ENCODE peak calls at places on chromosomes 7 and 10, in five cellular contexts. One of them, this sample, is unnamed.

GRCh38 chr10:117165557-117166419 is 27.7 kb upstream of the VAX1 start:
- DNase-seq in hepatocyte: peak
- DNase-seq in fibroblast of lung: peak
- DNase-seq in HCT116: peak
- DNase-seq in PC-3: peak
- DNase-seq in this sample: no peak

GRCh38 chr10:127148066-127148932 is 48.1 kb downstream of the INSYN2A start:
- DNase-seq in HCT116: peak
- DNase-seq in hepatocyte: no peak
- DNase-seq in fibroblast of lung: peak
- DNase-seq in PC-3: peak
- DNase-seq in this sample: peak

GRCh38 chr10:103548581-103549348 is 55.3 kb downstream of the NEURL1 start:
- DNase-seq in PC-3: no peak
- DNase-seq in HCT116: no peak
- DNase-seq in hepatocyte: peak
- DNase-seq in fibroblast of lung: no peak
- DNase-seq in this sample: no peak

GRCh38 chr7:119256001-119256400 is 1017.0 kb upstream of the KCND2 start:
- DNase-seq in hepatocyte: no peak
- DNase-seq in HCT116: no peak
- DNase-seq in fibroblast of lung: no peak
- DNase-seq in PC-3: peak
- DNase-seq in this sample: no peak

GRCh38 chr7:55077581-55078410 is 59.0 kb downstream of the EGFR start:
- DNase-seq in hepatocyte: peak
- DNase-seq in PC-3: no peak
- DNase-seq in HCT116: no peak
- DNase-seq in fibroblast of lung: peak
- DNase-seq in this sample: no peak

GRCh38 chr10:89158446-89158845 is 48.7 kb downstream of the CH25H start:
- DNase-seq in PC-3: no peak
- DNase-seq in hepatocyte: no peak
- DNase-seq in HCT116: no peak
- DNase-seq in fibroblast of lung: peak
- DNase-seq in this sample: no peak

GRCh38 chr7:18425227-18425626 is 70.3 kb upstream of the HDAC9 start:
- DNase-seq in HCT116: no peak
- DNase-seq in fibroblast of lung: no peak
- DNase-seq in PC-3: no peak
- DNase-seq in hepatocyte: no peak
- DNase-seq in this sample: no peak

GRCh38 chr10:110802090-110802489 is 69.6 kb upstream of the PDCD4 start:
- DNase-seq in fibroblast of lung: peak
- DNase-seq in hepatocyte: peak
- DNase-seq in PC-3: no peak
- DNase-seq in HCT116: no peak
- DNase-seq in this sample: no peak

GRCh38 chr10:126324826-126325225 is 63.5 kb downstream of the ADAM12 start:
- DNase-seq in HCT116: no peak
- DNase-seq in hepatocyte: no peak
- DNase-seq in PC-3: no peak
- DNase-seq in fibroblast of lung: no peak
- DNase-seq in this sample: no peak

GRCh38 chr10:22753786-22754185 is 39.4 kb upstream of the PIP4K2A start:
- DNase-seq in hepatocyte: no peak
- DNase-seq in HCT116: no peak
- DNase-seq in fibroblast of lung: no peak
- DNase-seq in PC-3: no peak
- DNase-seq in this sample: no peak

GRCh38 chr10:70651661-70652060 is 20.6 kb upstream of the ADAMTS14 start:
- DNase-seq in fibroblast of lung: no peak
- DNase-seq in hepatocyte: no peak
- DNase-seq in PC-3: peak
- DNase-seq in HCT116: no peak
- DNase-seq in this sample: no peak

GRCh38 chr7:56115852-56116538 is at the start of gene NUPR2:
- DNase-seq in HCT116: no peak
- DNase-seq in hepatocyte: no peak
- DNase-seq in PC-3: no peak
- DNase-seq in fibroblast of lung: no peak
- DNase-seq in this sample: no peak

GRCh38 chr7:100705341-100705752 is 574 bp upstream of the POP7 start:
- DNase-seq in PC-3: peak
- DNase-seq in fibroblast of lung: peak
- DNase-seq in hepatocyte: peak
- DNase-seq in HCT116: peak
- DNase-seq in this sample: no peak

GRCh38 chr10:125160856-125161569 is 650 bp upstream of the CTBP2 start:
- DNase-seq in PC-3: peak
- DNase-seq in HCT116: peak
- DNase-seq in hepatocyte: peak
- DNase-seq in fibroblast of lung: peak
- DNase-seq in this sample: no peak

GRCh38 chr10:43026039-43026973 is 50.6 kb upstream of the RET start:
- DNase-seq in PC-3: peak
- DNase-seq in fibroblast of lung: no peak
- DNase-seq in HCT116: no peak
- DNase-seq in hepatocyte: no peak
- DNase-seq in this sample: peak

GRCh38 chr10:126902157-126902556 is 3.1 kb upstream of the DOCK1 start:
- DNase-seq in fibroblast of lung: peak
- DNase-seq in PC-3: peak
- DNase-seq in hepatocyte: peak
- DNase-seq in HCT116: peak
- DNase-seq in this sample: peak

GRCh38 chr10:14971867-14972448 is 12.8 kb downstream of the MEIG1 start:
- DNase-seq in PC-3: peak
- DNase-seq in HCT116: no peak
- DNase-seq in fibroblast of lung: no peak
- DNase-seq in hepatocyte: no peak
- DNase-seq in this sample: no peak

GRCh38 chr7:129210256-129210988 is 14.4 kb upstream of the AHCYL2 start:
- DNase-seq in hepatocyte: peak
- DNase-seq in HCT116: no peak
- DNase-seq in fibroblast of lung: peak
- DNase-seq in PC-3: peak
- DNase-seq in this sample: no peak

GRCh38 chr7:140506788-140507464 is 27.6 kb upstream of the MKRN1 start:
- DNase-seq in PC-3: no peak
- DNase-seq in fibroblast of lung: peak
- DNase-seq in hepatocyte: peak
- DNase-seq in HCT116: no peak
- DNase-seq in this sample: no peak
- H3K4me2 ChIP-seq in PC-3: no peak
- H3K4me2 ChIP-seq in fibroblast of lung: no peak
- H3K4me2 ChIP-seq in hepatocyte: no peak
- H3K4me2 ChIP-seq in HCT116: peak
- H3K4me2 ChIP-seq in this sample: no peak

GRCh38 chr7:76302299-76303056 is at the start of gene HSPB1:
- DNase-seq in HCT116: peak
- DNase-seq in fibroblast of lung: peak
- DNase-seq in hepatocyte: peak
- DNase-seq in PC-3: peak
- DNase-seq in this sample: no peak
- TF ChIP-seq EZH2 in HCT116: no peak
- TF ChIP-seq EZH2 in fibroblast of lung: no peak
- TF ChIP-seq EZH2 in hepatocyte: no peak
- TF ChIP-seq EZH2 in PC-3: no peak
- TF ChIP-seq EZH2 in this sample: no peak

DNA sequence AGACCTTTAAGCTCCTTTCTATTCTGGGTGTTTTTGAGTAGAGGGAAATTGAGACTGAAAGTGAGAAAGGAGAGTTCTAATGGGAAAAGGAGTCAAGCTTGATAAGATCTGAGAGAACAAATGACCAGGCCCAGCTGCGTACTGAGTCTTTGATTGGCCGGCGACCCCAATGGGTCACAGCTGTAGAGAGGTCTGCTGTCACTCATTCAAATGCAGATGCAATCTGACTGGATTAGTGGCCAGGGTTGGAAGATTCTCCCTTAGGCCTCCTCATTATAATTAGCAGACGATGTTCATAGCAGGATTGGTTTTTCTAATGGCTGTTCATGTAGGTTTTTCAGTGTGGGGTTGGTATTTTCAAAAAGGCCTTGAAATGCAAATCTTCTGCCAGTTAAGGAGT is 127.2 kb upstream of the SLC25A13 start:
- DNase-seq in fibroblast of lung: no peak
- DNase-seq in PC-3: no peak
- DNase-seq in hepatocyte: no peak
- DNase-seq in HCT116: no peak
- DNase-seq in this sample: no peak
- H3K27ac ChIP-seq in fibroblast of lung: no peak
- H3K27ac ChIP-seq in PC-3: no peak
- H3K27ac ChIP-seq in hepatocyte: no peak
- H3K27ac ChIP-seq in HCT116: no peak
- H3K27ac ChIP-seq in this sample: no peak

DNA sequence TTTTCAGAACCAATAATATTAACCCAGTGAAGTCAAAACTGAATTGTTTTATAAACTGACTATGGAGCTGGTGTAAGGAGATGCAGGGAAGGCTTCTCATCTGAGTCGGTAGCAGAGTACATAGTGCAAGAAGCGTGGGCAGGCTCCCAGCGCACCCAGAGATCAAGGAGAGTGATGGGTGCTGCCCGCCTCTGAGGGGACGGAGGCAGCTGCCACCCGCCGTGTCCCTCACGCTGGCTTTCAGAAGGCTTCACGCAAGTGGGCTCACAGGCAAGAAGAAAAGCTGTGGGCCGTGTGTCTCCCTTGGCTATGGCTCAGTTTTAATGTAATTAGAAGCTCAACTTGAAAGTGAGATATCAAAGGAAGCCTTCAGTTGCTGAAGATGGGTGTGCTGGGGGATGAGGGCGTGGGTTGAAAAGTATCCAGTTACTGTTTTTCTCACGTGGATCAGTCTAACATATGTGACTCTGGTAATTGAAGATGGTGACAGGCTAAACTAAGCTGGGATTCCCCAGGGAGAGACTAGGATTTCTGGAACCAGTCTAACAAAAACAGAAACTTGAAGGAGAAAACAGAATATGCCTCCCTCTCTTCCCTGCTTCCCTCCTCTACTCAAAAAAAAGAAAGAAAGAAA is 159.9 kb downstream of the MGMT start:
- DNase-seq in PC-3: no peak
- DNase-seq in hepatocyte: no peak
- DNase-seq in fibroblast of lung: peak
- DNase-seq in HCT116: no peak
- DNase-seq in this sample: no peak
- H3K4me2 ChIP-seq in PC-3: no peak
- H3K4me2 ChIP-seq in hepatocyte: no peak
- H3K4me2 ChIP-seq in fibroblast of lung: no peak
- H3K4me2 ChIP-seq in HCT116: no peak
- H3K4me2 ChIP-seq in this sample: no peak

DNA sequence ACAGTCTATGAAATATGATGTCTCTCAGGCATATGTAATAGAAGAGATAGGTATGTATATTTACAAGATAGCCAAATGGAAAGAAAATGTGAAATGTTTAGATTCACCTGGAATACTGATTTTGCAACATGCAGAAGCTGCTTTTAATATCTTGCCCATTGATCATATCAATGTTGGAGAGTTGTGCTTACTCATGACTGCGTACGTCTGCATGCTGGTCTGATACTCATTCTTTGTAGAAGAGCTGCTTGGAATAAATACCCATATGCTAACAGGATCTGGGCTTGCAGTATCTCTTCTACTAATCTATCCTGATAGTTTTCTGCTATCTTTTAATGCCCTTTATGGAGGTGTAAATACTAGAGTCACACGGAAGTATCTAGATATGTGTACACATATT is 120.6 kb upstream of the FOXP2 start:
- DNase-seq in fibroblast of lung: no peak
- DNase-seq in PC-3: no peak
- DNase-seq in hepatocyte: no peak
- DNase-seq in HCT116: no peak
- DNase-seq in this sample: no peak
- TF ChIP-seq EZH2 in fibroblast of lung: no peak
- TF ChIP-seq EZH2 in PC-3: no peak
- TF ChIP-seq EZH2 in hepatocyte: no peak
- TF ChIP-seq EZH2 in HCT116: no peak
- TF ChIP-seq EZH2 in this sample: no peak

GRCh38 chr7:24920702-24921679 is 59.0 kb downstream of the OSBPL3 start:
- DNase-seq in HCT116: no peak
- DNase-seq in hepatocyte: no peak
- DNase-seq in PC-3: peak
- DNase-seq in fibroblast of lung: no peak
- DNase-seq in this sample: no peak
- H3K27ac ChIP-seq in HCT116: no peak
- H3K27ac ChIP-seq in hepatocyte: no peak
- H3K27ac ChIP-seq in PC-3: peak
- H3K27ac ChIP-seq in fibroblast of lung: no peak
- H3K27ac ChIP-seq in this sample: peak

GRCh38 chr7:86968618-86969017 is 90.8 kb downstream of the ELAPOR2 start:
- DNase-seq in HCT116: no peak
- DNase-seq in fibroblast of lung: peak
- DNase-seq in PC-3: peak
- DNase-seq in hepatocyte: no peak
- DNase-seq in this sample: no peak

GRCh38 chr7:86972072-86972471 is 87.4 kb downstream of the ELAPOR2 start:
- DNase-seq in HCT116: no peak
- DNase-seq in hepatocyte: no peak
- DNase-seq in PC-3: no peak
- DNase-seq in fibroblast of lung: no peak
- DNase-seq in this sample: no peak

GRCh38 chr7:86970986-86971385 is 88.5 kb downstream of the ELAPOR2 start:
- DNase-seq in PC-3: no peak
- DNase-seq in fibroblast of lung: no peak
- DNase-seq in hepatocyte: no peak
- DNase-seq in HCT116: no peak
- DNase-seq in this sample: no peak

GRCh38 chr7:86969865-86970264 is 89.6 kb downstream of the ELAPOR2 start:
- DNase-seq in HCT116: no peak
- DNase-seq in fibroblast of lung: no peak
- DNase-seq in PC-3: no peak
- DNase-seq in hepatocyte: no peak
- DNase-seq in this sample: no peak

GRCh38 chr7:86970547-86970946 is 88.9 kb downstream of the ELAPOR2 start:
- DNase-seq in fibroblast of lung: no peak
- DNase-seq in hepatocyte: no peak
- DNase-seq in PC-3: no peak
- DNase-seq in HCT116: no peak
- DNase-seq in this sample: no peak
- H3K4me2 ChIP-seq in fibroblast of lung: no peak
- H3K4me2 ChIP-seq in hepatocyte: no peak
- H3K4me2 ChIP-seq in PC-3: no peak
- H3K4me2 ChIP-seq in HCT116: no peak
- H3K4me2 ChIP-seq in this sample: no peak

DNA sequence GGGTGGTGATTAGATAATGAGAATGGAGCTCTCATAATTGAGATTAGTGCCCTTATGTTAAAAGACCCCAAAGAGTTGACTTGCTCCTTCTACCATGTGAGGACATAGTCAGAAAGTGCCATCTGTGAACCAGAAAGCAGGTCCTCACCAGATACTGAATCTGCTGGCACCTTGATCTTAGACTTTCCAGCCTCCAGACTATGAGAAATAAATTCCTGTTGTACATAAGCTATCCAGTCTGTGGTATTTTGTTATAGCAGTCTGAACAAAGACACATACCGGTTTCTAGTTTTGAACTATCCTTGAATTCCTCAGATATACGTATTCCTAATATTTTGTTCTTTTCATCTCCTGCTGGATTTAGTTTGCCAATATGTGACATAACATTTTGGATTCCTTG is 228.1 kb downstream of the FZD1 start:
- DNase-seq in fibroblast of lung: no peak
- DNase-seq in HCT116: no peak
- DNase-seq in hepatocyte: no peak
- DNase-seq in PC-3: no peak
- DNase-seq in this sample: no peak
- TF ChIP-seq EZH2 in fibroblast of lung: no peak
- TF ChIP-seq EZH2 in HCT116: no peak
- TF ChIP-seq EZH2 in hepatocyte: no peak
- TF ChIP-seq EZH2 in PC-3: no peak
- TF ChIP-seq EZH2 in this sample: no peak